ENCODE peak calls at places on chromosomes 12 and 14, in six cellular contexts. One of them, this sample, is unnamed.

GRCh38 chr12:7146228-7146627 is 16.1 kb downstream of the CLSTN3 start:
- DNase-seq in KBM-7: no peak
- DNase-seq in germinal center: no peak
- DNase-seq in stimulated activated naive CD4-positive, alpha-beta T cell: no peak
- DNase-seq in left kidney: no peak
- DNase-seq in ureter: no peak
- DNase-seq in this sample: no peak

GRCh38 chr12:42759622-42760273 is 170.2 kb upstream of the PRICKLE1 start:
- DNase-seq in KBM-7: no peak
- DNase-seq in germinal center: no peak
- DNase-seq in stimulated activated naive CD4-positive, alpha-beta T cell: no peak
- DNase-seq in left kidney: no peak
- DNase-seq in ureter: peak; percentile 71
- DNase-seq in this sample: no peak

GRCh38 chr12:22285871-22286270 is 48.6 kb downstream of the ST8SIA1 start:
- DNase-seq in KBM-7: no peak
- DNase-seq in germinal center: no peak
- DNase-seq in stimulated activated naive CD4-positive, alpha-beta T cell: no peak
- DNase-seq in left kidney: no peak
- DNase-seq in ureter: no peak
- DNase-seq in this sample: no peak

GRCh38 chr14:96204151-96205058 is at the start of gene BDKRB2:
- DNase-seq in KBM-7: peak; percentile 24
- DNase-seq in germinal center: no peak
- DNase-seq in stimulated activated naive CD4-positive, alpha-beta T cell: no peak
- DNase-seq in left kidney: peak; percentile 97
- DNase-seq in ureter: peak; percentile 73
- DNase-seq in this sample: no peak

GRCh38 chr14:48584031-48584430 is 908.6 kb upstream of the MDGA2 start:
- DNase-seq in KBM-7: no peak
- DNase-seq in germinal center: no peak
- DNase-seq in stimulated activated naive CD4-positive, alpha-beta T cell: no peak
- DNase-seq in left kidney: no peak
- DNase-seq in ureter: no peak
- DNase-seq in this sample: no peak

GRCh38 chr12:69123909-69124638 is 115.3 kb upstream of the CPSF6 start:
- DNase-seq in KBM-7: no peak
- DNase-seq in germinal center: no peak
- DNase-seq in stimulated activated naive CD4-positive, alpha-beta T cell: no peak
- DNase-seq in left kidney: peak; percentile 59
- DNase-seq in ureter: no peak
- DNase-seq in this sample: no peak

GRCh38 chr12:54038760-54039414 is 6.0 kb downstream of the HOXC5 start:
- DNase-seq in KBM-7: no peak
- DNase-seq in germinal center: no peak
- DNase-seq in stimulated activated naive CD4-positive, alpha-beta T cell: no peak
- DNase-seq in left kidney: peak; percentile 62
- DNase-seq in ureter: no peak
- DNase-seq in this sample: no peak

GRCh38 chr12:117587646-117588287 is 226.3 kb upstream of the NOS1 start:
- DNase-seq in KBM-7: peak; percentile 55
- DNase-seq in germinal center: peak; percentile 53
- DNase-seq in stimulated activated naive CD4-positive, alpha-beta T cell: no peak
- DNase-seq in left kidney: peak; percentile 71
- DNase-seq in ureter: peak; percentile 52
- DNase-seq in this sample: peak; percentile 55

GRCh38 chr12:52305921-52306705 is 14.8 kb upstream of the KRT81 start:
- DNase-seq in KBM-7: no peak
- DNase-seq in germinal center: no peak
- DNase-seq in stimulated activated naive CD4-positive, alpha-beta T cell: no peak
- DNase-seq in left kidney: no peak
- DNase-seq in ureter: no peak
- DNase-seq in this sample: no peak

GRCh38 chr12:50603817-50604639 is 99.2 kb downstream of the DIP2B start:
- DNase-seq in KBM-7: no peak
- DNase-seq in germinal center: no peak
- DNase-seq in stimulated activated naive CD4-positive, alpha-beta T cell: no peak
- DNase-seq in left kidney: no peak
- DNase-seq in ureter: no peak
- DNase-seq in this sample: no peak

GRCh38 chr12:120064054-120064940 is 52.3 kb downstream of the RAB35 start:
- DNase-seq in KBM-7: no peak
- DNase-seq in germinal center: no peak
- DNase-seq in stimulated activated naive CD4-positive, alpha-beta T cell: no peak
- DNase-seq in left kidney: peak; percentile 50
- DNase-seq in ureter: no peak
- DNase-seq in this sample: no peak

GRCh38 chr14:80567905-80568512 is 356.7 kb upstream of the DIO2 start:
- DNase-seq in KBM-7: no peak
- DNase-seq in germinal center: no peak
- DNase-seq in stimulated activated naive CD4-positive, alpha-beta T cell: no peak
- DNase-seq in left kidney: peak; percentile 32
- DNase-seq in ureter: no peak
- DNase-seq in this sample: no peak

GRCh38 chr12:119615518-119616475 is 22.2 kb downstream of the TMEM233 start:
- DNase-seq in KBM-7: no peak
- DNase-seq in germinal center: no peak
- DNase-seq in stimulated activated naive CD4-positive, alpha-beta T cell: no peak
- DNase-seq in left kidney: no peak
- DNase-seq in ureter: no peak
- DNase-seq in this sample: no peak

GRCh38 chr14:63045612-63046320 is 508 bp upstream of the KCNH5 start:
- DNase-seq in KBM-7: no peak
- DNase-seq in germinal center: no peak
- DNase-seq in stimulated activated naive CD4-positive, alpha-beta T cell: no peak
- DNase-seq in left kidney: peak; percentile 91
- DNase-seq in ureter: no peak
- DNase-seq in this sample: no peak

GRCh38 chr14:92675421-92675820 is 73.0 kb downstream of the LGMN start:
- DNase-seq in KBM-7: no peak
- DNase-seq in germinal center: no peak
- DNase-seq in stimulated activated naive CD4-positive, alpha-beta T cell: no peak
- DNase-seq in left kidney: no peak
- DNase-seq in ureter: no peak
- DNase-seq in this sample: no peak

GRCh38 chr14:76163668-76164363 is 12.1 kb downstream of the GPATCH2L start:
- DNase-seq in KBM-7: no peak
- DNase-seq in germinal center: no peak
- DNase-seq in stimulated activated naive CD4-positive, alpha-beta T cell: no peak
- DNase-seq in left kidney: no peak
- DNase-seq in ureter: no peak
- DNase-seq in this sample: no peak

GRCh38 chr12:96354326-96354725 is 45.9 kb downstream of the CDK17 start:
- DNase-seq in KBM-7: no peak
- DNase-seq in germinal center: no peak
- DNase-seq in stimulated activated naive CD4-positive, alpha-beta T cell: no peak
- DNase-seq in left kidney: no peak
- DNase-seq in ureter: no peak
- DNase-seq in this sample: no peak

GRCh38 chr12:131867891-131868675 is 26.3 kb upstream of the ULK1 start:
- DNase-seq in KBM-7: no peak
- DNase-seq in germinal center: no peak
- DNase-seq in stimulated activated naive CD4-positive, alpha-beta T cell: no peak
- DNase-seq in left kidney: no peak
- DNase-seq in ureter: no peak
- DNase-seq in this sample: no peak

GRCh38 chr12:9740109-9740750 is 7.3 kb upstream of the CLECL1 start:
- DNase-seq in KBM-7: no peak
- DNase-seq in germinal center: peak; percentile 44
- DNase-seq in stimulated activated naive CD4-positive, alpha-beta T cell: no peak
- DNase-seq in left kidney: no peak
- DNase-seq in ureter: no peak
- DNase-seq in this sample: peak; percentile 83

GRCh38 chr12:110742718-110743570 is at the start of gene PPP1CC:
- DNase-seq in KBM-7: peak; percentile 97
- DNase-seq in germinal center: peak; percentile 96
- DNase-seq in stimulated activated naive CD4-positive, alpha-beta T cell: peak; percentile 93
- DNase-seq in left kidney: peak; percentile 98
- DNase-seq in ureter: peak; percentile 95
- DNase-seq in this sample: peak; percentile 96

GRCh38 chr12:119627686-119628085 is 34.1 kb downstream of the TMEM233 start:
- DNase-seq in KBM-7: no peak
- DNase-seq in germinal center: no peak
- DNase-seq in stimulated activated naive CD4-positive, alpha-beta T cell: no peak
- DNase-seq in left kidney: no peak
- DNase-seq in ureter: no peak
- DNase-seq in this sample: no peak

GRCh38 chr12:117671734-117672133 is 297.1 kb downstream of the KSR2 start:
- DNase-seq in KBM-7: peak; percentile 16
- DNase-seq in germinal center: no peak
- DNase-seq in stimulated activated naive CD4-positive, alpha-beta T cell: no peak
- DNase-seq in left kidney: peak; percentile 74
- DNase-seq in ureter: no peak
- DNase-seq in this sample: peak; percentile 33

GRCh38 chr12:5258966-5259365 is 172.9 kb upstream of the NTF3 start:
- DNase-seq in KBM-7: no peak
- DNase-seq in germinal center: no peak
- DNase-seq in stimulated activated naive CD4-positive, alpha-beta T cell: no peak
- DNase-seq in left kidney: no peak
- DNase-seq in ureter: no peak
- DNase-seq in this sample: no peak

GRCh38 chr12:124913474-124914391 is 717 bp downstream of the UBC start:
- DNase-seq in KBM-7: peak; percentile 89
- DNase-seq in germinal center: peak; percentile 49
- DNase-seq in stimulated activated naive CD4-positive, alpha-beta T cell: no peak
- DNase-seq in left kidney: peak; percentile 96
- DNase-seq in ureter: peak; percentile 94
- DNase-seq in this sample: peak; percentile 90

GRCh38 chr14:56172571-56172971 is 54.4 kb downstream of the PELI2 start:
- DNase-seq in KBM-7: peak; percentile 36
- DNase-seq in germinal center: no peak
- DNase-seq in stimulated activated naive CD4-positive, alpha-beta T cell: no peak
- DNase-seq in left kidney: no peak
- DNase-seq in ureter: no peak
- DNase-seq in this sample: no peak

GRCh38 chr12:29769162-29769820 is 14.5 kb downstream of the TMTC1 start:
- DNase-seq in KBM-7: no peak
- DNase-seq in germinal center: no peak
- DNase-seq in stimulated activated naive CD4-positive, alpha-beta T cell: no peak
- DNase-seq in left kidney: peak; percentile 9
- DNase-seq in ureter: no peak
- DNase-seq in this sample: no peak

GRCh38 chr12:42332301-42332894 is 6.4 kb downstream of the PPHLN1 start:
- DNase-seq in KBM-7: peak; percentile 60
- DNase-seq in germinal center: peak; percentile 56
- DNase-seq in stimulated activated naive CD4-positive, alpha-beta T cell: no peak
- DNase-seq in left kidney: peak; percentile 64
- DNase-seq in ureter: no peak
- DNase-seq in this sample: peak; percentile 75

GRCh38 chr12:116443706-116444589 is 115.2 kb upstream of the MAP1LC3B2 start:
- DNase-seq in KBM-7: peak; percentile 79
- DNase-seq in germinal center: no peak
- DNase-seq in stimulated activated naive CD4-positive, alpha-beta T cell: no peak
- DNase-seq in left kidney: no peak
- DNase-seq in ureter: no peak
- DNase-seq in this sample: no peak

GRCh38 chr12:47080725-47081502 is 1.2 kb upstream of the AMIGO2 start:
- DNase-seq in KBM-7: peak; percentile 74
- DNase-seq in germinal center: peak; percentile 65
- DNase-seq in stimulated activated naive CD4-positive, alpha-beta T cell: peak; percentile 52
- DNase-seq in left kidney: peak; percentile 61
- DNase-seq in ureter: peak; percentile 69
- DNase-seq in this sample: no peak

GRCh38 chr12:92619026-92619425 is 83.8 kb upstream of the PLEKHG7 start:
- DNase-seq in KBM-7: no peak
- DNase-seq in germinal center: no peak
- DNase-seq in stimulated activated naive CD4-positive, alpha-beta T cell: no peak
- DNase-seq in left kidney: no peak
- DNase-seq in ureter: no peak
- DNase-seq in this sample: no peak

GRCh38 chr12:11861155-11861863 is 209.4 kb upstream of the BCL2L14 start:
- DNase-seq in KBM-7: peak; percentile 67
- DNase-seq in germinal center: no peak
- DNase-seq in stimulated activated naive CD4-positive, alpha-beta T cell: no peak
- DNase-seq in left kidney: no peak
- DNase-seq in ureter: no peak
- DNase-seq in this sample: no peak

GRCh38 chr14:97705976-97706375 is 908.8 kb downstream of the VRK1 start:
- DNase-seq in KBM-7: no peak
- DNase-seq in germinal center: no peak
- DNase-seq in stimulated activated naive CD4-positive, alpha-beta T cell: no peak
- DNase-seq in left kidney: no peak
- DNase-seq in ureter: no peak
- DNase-seq in this sample: no peak

GRCh38 chr12:74624206-74624605 is 86.6 kb downstream of the ATXN7L3B start:
- DNase-seq in KBM-7: no peak
- DNase-seq in germinal center: no peak
- DNase-seq in stimulated activated naive CD4-positive, alpha-beta T cell: no peak
- DNase-seq in left kidney: no peak
- DNase-seq in ureter: no peak
- DNase-seq in this sample: no peak

GRCh38 chr12:59010948-59011347 is 90.6 kb upstream of the LRIG3 start:
- DNase-seq in KBM-7: no peak
- DNase-seq in germinal center: no peak
- DNase-seq in stimulated activated naive CD4-positive, alpha-beta T cell: no peak
- DNase-seq in left kidney: no peak
- DNase-seq in ureter: no peak
- DNase-seq in this sample: no peak